ENCODE peak calls at places on chromosomes 2 and 18, in four cellular contexts. X is chondrocyte, L is OCI-LY7, Z is WTC11. R is an unnamed sample.

GRCh38 chr2:145411493-145411892 is 891.6 kb upstream of the ZEB2 start:
- DNase-seq in X (no peak), L (peak; percentile 97), Z (no peak), R (peak; percentile 3)

GRCh38 chr2:74498500-74499268 is 719 bp downstream of the LBX2 start:
- DNase-seq in X (no peak), L (no peak), Z (peak; percentile 63), R (peak; percentile 39)

GRCh38 chr2:239674101-239674980 is 273.5 kb upstream of the HDAC4 start:
- DNase-seq in X (no peak), L (no peak), Z (no peak), R (no peak)

GRCh38 chr18:35289293-35290069 is 548 bp downstream of the ZSCAN30 start:
- DNase-seq in X (no peak), L (peak; percentile 1), Z (peak; percentile 26), R (peak; percentile 27)

GRCh38 chr2:74925361-74925786 is 33.1 kb upstream of the POLE4 start:
- DNase-seq in X (no peak), L (no peak), Z (no peak), R (no peak)

GRCh38 chr2:136874258-136874657 is 108.9 kb downstream of the THSD7B start:
- DNase-seq in X (no peak), L (peak; percentile 25), Z (no peak), R (no peak)

GRCh38 chr2:128809256-128809636 is 490.6 kb upstream of the HS6ST1 start:
- DNase-seq in X (no peak), L (no peak), Z (no peak), R (no peak)

GRCh38 chr2:183269956-183270355 is 145.7 kb downstream of the NUP35 start:
- DNase-seq in X (no peak), L (no peak), Z (no peak), R (no peak)

GRCh38 chr2:41934323-41935003 is 113.4 kb upstream of the PKDCC start:
- DNase-seq in X (no peak), L (no peak), Z (no peak), R (no peak)

GRCh38 chr18:805008-805754 is 6.9 kb downstream of the YES1 start:
- DNase-seq in X (no peak), L (no peak), Z (no peak), R (peak; percentile 29)

DNA sequence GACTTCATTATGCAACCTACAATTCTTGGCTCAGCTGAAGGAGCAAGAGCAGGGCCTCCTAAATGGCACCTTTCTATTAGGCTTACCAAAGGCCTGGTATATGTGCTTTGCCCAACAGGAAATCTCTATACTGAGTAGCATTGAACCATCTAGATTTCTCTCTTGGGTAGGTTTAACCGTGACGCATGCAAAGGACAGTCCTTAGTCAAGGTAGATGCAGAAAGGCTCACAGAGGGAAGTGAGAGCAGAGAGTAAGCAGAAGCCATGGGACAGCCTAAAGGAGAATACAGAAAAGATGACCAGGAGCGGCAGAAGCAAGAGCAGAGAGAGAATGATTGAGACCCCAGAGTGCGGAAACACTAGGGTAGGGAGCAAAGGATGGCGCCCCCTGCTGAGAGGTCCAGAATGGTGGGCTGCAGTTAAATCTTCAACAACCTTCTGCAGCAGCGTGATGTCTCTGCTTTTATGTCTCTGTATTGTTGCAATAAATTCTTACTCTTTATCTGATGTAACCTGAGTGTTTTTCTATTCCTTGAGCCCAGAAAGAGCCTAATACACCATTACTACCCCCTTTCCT is 4.7 kb upstream of the OSBPL1A start:
- DNase-seq in X (no peak), L (peak; percentile 4), Z (peak; percentile 58), R (no peak)
- TF ChIP-seq CTCF in X (peak; percentile 36), L (peak; percentile 62), Z (no peak), R (peak; percentile 7)

DNA sequence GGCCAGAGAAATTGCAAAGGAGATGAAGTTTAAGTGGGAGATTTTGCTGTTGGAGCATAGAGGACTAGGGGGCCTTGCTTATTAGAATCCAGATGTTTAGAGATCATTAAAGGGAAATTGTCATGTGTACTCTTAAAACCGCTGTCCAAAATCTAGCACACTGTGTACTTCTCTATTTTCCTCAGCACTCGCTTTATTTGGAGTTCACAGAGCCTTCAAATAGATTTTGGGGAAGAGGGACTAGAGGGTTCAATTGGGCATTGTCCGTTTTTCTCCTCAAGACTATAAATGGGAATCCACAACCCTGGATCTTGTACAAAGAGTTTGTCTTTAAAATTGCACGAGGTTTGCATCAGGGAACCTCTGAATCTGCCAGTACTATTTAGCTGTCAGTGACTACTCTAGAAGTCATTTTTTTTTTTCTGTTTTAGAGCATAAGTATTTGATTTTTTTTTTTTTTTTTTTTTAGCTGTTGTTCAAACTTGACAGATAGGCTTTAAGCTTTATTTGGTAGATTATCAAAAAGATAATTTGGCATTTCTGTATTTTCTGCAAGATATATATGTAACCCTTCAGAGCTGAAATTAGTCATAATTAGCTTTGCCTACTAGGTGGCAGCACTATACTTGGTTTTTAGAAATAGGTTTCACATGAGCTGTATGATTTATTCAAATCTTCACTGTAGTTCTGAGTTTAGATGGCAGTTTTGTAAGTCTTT is 14.2 kb downstream of the PMS1 start:
- DNase-seq in X (no peak), L (peak; percentile 47), Z (no peak), R (peak; percentile 18)
- TF ChIP-seq CTCF in X (peak; percentile 88), L (peak; percentile 84), Z (no peak), R (peak; percentile 47)

DNA sequence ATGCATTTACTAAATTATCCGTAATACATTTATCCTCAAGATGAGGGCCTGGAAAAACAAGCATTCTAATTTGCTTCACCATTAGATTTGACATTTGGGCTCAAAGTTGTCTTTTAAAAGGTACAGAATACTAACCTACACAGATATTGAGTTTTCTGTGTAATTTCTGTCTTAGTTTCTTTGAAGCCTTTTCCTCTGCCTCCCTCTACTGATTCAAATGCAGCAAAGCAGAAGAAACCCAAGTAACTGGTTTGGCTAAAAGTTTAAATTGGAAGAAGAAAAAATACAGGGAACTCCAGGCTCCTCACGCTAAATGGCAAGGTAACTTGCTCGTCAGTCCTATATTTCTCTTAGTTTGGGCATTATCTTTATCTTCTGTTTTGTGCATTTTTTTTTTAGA is 53.3 kb upstream of the SLC5A7 start:
- DNase-seq in X (no peak), L (no peak), Z (no peak), R (no peak)
- TF ChIP-seq CTCF in X (peak; percentile 89), L (peak; percentile 34), Z (no peak), R (peak; percentile 27)

GRCh38 chr18:75130591-75131274 is 78.2 kb downstream of the PTGR3 start:
- DNase-seq in X (no peak), L (no peak), Z (no peak), R (no peak)
- TF ChIP-seq CTCF in X (peak; percentile 74), L (no peak), Z (no peak), R (no peak)

GRCh38 chr2:207166349-207167128 is 791 bp upstream of the KLF7 start:
- DNase-seq in X (peak; percentile 84), L (no peak), Z (peak; percentile 84), R (peak; percentile 74)
- TF ChIP-seq CTCF in X (peak; percentile 50), L (no peak), Z (peak; percentile 23), R (peak; percentile 15)

R was measured in GM10248.